ENCODE peak calls at places on chromosomes 1 and 21, in nine cellular contexts. V is DND-41; I is CD4-positive, CD25-positive, alpha-beta regulatory T cell; U is AG09309; C is breast epithelium; L is mesendoderm; H is CD8-positive, alpha-beta T cell; Q is neuronal stem cell; P is left ventricle myocardium inferior. F is an unnamed sample.

GRCh38 chr1:6440198-6441126 is 15.9 kb downstream of the ESPN start:
- DNase-seq in V (no peak), I (peak), U (no peak), C (no peak), L (peak), H (peak), Q (no peak), P (no peak), F (peak)

GRCh38 chr1:20399606-20400180 is 86.3 kb downstream of the CAMK2N1 start:
- DNase-seq in V (no peak), I (no peak), U (no peak), C (no peak), L (no peak), H (no peak), Q (no peak), P (no peak), F (no peak)

GRCh38 chr21:44448651-44449131 is 6.6 kb upstream of the LRRC3 start:
- DNase-seq in V (no peak), I (no peak), U (no peak), C (peak), L (no peak), H (no peak), Q (no peak), P (no peak), F (no peak)

GRCh38 chr1:94538243-94538827 is 3.2 kb downstream of the F3 start:
- DNase-seq in V (no peak), I (no peak), U (no peak), C (no peak), L (peak), H (no peak), Q (no peak), P (no peak), F (no peak)

GRCh38 chr21:44767834-44768831 is 33.5 kb downstream of the UBE2G2 start:
- DNase-seq in V (no peak), I (no peak), U (no peak), C (no peak), L (peak), H (no peak), Q (peak), P (no peak), F (no peak)

GRCh38 chr1:20847619-20848080 is 60.5 kb upstream of the HP1BP3 start:
- DNase-seq in V (no peak), I (no peak), U (no peak), C (no peak), L (no peak), H (no peak), Q (no peak), P (no peak), F (no peak)

GRCh38 chr1:223231011-223231572 is 88.0 kb upstream of the TLR5 start:
- DNase-seq in V (no peak), I (no peak), U (no peak), C (no peak), L (no peak), H (no peak), Q (no peak), P (no peak), F (no peak)

GRCh38 chr1:48943393-48943792 is 166.7 kb upstream of the BEND5 start:
- DNase-seq in V (no peak), I (no peak), U (no peak), C (no peak), L (no peak), H (no peak), Q (no peak), P (no peak), F (no peak)

GRCh38 chr1:83882906-83883305 is 116.0 kb downstream of the TTLL7 start:
- DNase-seq in V (no peak), I (no peak), U (no peak), C (no peak), L (peak), H (no peak), Q (no peak), P (no peak), F (peak)

GRCh38 chr1:210200090-210200736 is 32.4 kb upstream of the SERTAD4 start:
- DNase-seq in V (no peak), I (no peak), U (no peak), C (no peak), L (no peak), H (no peak), Q (no peak), P (no peak), F (no peak)

GRCh38 chr1:155884028-155884950 is 24.9 kb downstream of the SYT11 start:
- DNase-seq in V (no peak), I (no peak), U (no peak), C (no peak), L (no peak), H (no peak), Q (no peak), P (no peak), F (no peak)

GRCh38 chr1:235397733-235398132 is 30.5 kb downstream of the TBCE start:
- DNase-seq in V (no peak), I (no peak), U (peak), C (no peak), L (no peak), H (no peak), Q (no peak), P (no peak), F (no peak)

GRCh38 chr1:234280500-234280899 is 92.8 kb upstream of the COA6 start:
- DNase-seq in V (no peak), I (no peak), U (no peak), C (no peak), L (no peak), H (no peak), Q (no peak), P (no peak), F (no peak)

GRCh38 chr1:234899041-234899787 is 229.4 kb downstream of the TOMM20 start:
- DNase-seq in V (no peak), I (no peak), U (no peak), C (no peak), L (peak), H (no peak), Q (no peak), P (no peak), F (no peak)

GRCh38 chr1:16155537-16156410 is at the start of gene EPHA2:
- DNase-seq in V (no peak), I (no peak), U (no peak), C (peak), L (peak), H (no peak), Q (peak), P (peak), F (no peak)

GRCh38 chr1:110264430-110264829 is 54.3 kb downstream of the KCNC4 start:
- DNase-seq in V (no peak), I (no peak), U (no peak), C (no peak), L (no peak), H (no peak), Q (no peak), P (no peak), F (no peak)

GRCh38 chr1:166947398-166948043 is 27.8 kb downstream of the ILDR2 start:
- DNase-seq in V (no peak), I (no peak), U (no peak), C (no peak), L (peak), H (no peak), Q (peak), P (peak), F (no peak)

GRCh38 chr1:186655877-186656276 is 24.3 kb downstream of the PTGS2 start:
- DNase-seq in V (no peak), I (no peak), U (no peak), C (no peak), L (no peak), H (no peak), Q (no peak), P (no peak), F (no peak)

DNA sequence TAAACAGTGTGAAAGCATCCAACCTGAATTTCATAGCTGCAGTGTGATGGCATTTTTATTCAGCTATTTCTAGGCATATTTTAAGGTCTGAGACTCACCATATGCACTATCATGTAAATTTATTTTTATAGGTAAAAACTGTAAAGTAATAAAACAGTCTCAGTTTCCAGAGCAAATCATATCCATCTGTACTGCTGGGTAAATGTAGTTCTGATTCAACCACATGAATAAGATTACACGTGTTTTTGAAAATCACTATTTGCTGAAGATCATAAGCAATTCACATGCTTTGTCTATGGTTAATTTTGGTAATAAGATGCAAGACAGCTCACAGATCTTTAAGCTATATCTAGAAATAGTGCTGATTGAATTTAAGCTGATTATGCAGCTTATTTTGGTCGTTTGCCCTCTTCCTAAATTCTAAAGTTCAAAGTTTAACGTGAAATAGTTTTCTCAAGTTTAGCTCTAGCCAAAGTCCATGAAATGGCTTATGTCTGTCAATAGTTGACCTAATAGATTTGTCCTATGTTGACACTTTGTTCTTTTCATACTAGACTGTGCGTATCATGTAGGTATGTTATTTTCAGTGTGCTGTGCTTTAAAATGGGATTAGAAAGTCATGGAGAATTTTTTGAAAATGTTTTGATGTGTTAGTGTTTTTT is 489.0 kb downstream of the USP25 start:
- DNase-seq in V (no peak), I (no peak), U (no peak), C (no peak), L (no peak), H (no peak), Q (no peak), P (no peak), F (no peak)
- H3K4me3 ChIP-seq in V (no peak), I (no peak), U (no peak), C (no peak), L (no peak), H (no peak), Q (no peak), P (no peak), F (no peak)

GRCh38 chr1:161707503-161707902 is 474 bp downstream of the FCRLA start:
- DNase-seq in V (no peak), I (no peak), U (no peak), C (no peak), L (no peak), H (no peak), Q (no peak), P (no peak), F (no peak)

GRCh38 chr1:161705537-161705936 is 1.5 kb upstream of the FCRLA start:
- DNase-seq in V (no peak), I (no peak), U (no peak), C (no peak), L (no peak), H (no peak), Q (no peak), P (no peak), F (no peak)

GRCh38 chr1:161709373-161709772 is 2.3 kb downstream of the FCRLA start:
- DNase-seq in V (no peak), I (no peak), U (no peak), C (no peak), L (no peak), H (no peak), Q (no peak), P (no peak), F (no peak)

GRCh38 chr1:161706116-161706482 is 930 bp upstream of the FCRLA start:
- DNase-seq in V (no peak), I (no peak), U (peak), C (no peak), L (no peak), H (no peak), Q (no peak), P (no peak), F (no peak)

GRCh38 chr1:161706483-161707347 is at the start of gene FCRLA:
- DNase-seq in V (no peak), I (no peak), U (peak), C (no peak), L (no peak), H (no peak), Q (no peak), P (no peak), F (no peak)
- H3K4me3 ChIP-seq in V (no peak), I (no peak), U (no peak), C (no peak), L (no peak), H (no peak), Q (no peak), P (no peak), F (no peak)

GRCh38 chr21:46188226-46189212 is 4.3 kb upstream of the SPATC1L start:
- DNase-seq in V (no peak), I (no peak), U (no peak), C (peak), L (peak), H (no peak), Q (peak), P (peak), F (no peak)
- H3K4me3 ChIP-seq in V (no peak), I (no peak), U (no peak), C (no peak), L (no peak), H (no peak), Q (no peak), P (no peak), F (no peak)

GRCh38 chr1:25432749-25433388 is 2.2 kb downstream of the MACO1 start:
- DNase-seq in V (no peak), I (no peak), U (no peak), C (no peak), L (no peak), H (no peak), Q (no peak), P (no peak), F (no peak)

GRCh38 chr1:25432364-25432719 is 1.6 kb downstream of the MACO1 start:
- DNase-seq in V (no peak), I (no peak), U (no peak), C (no peak), L (no peak), H (no peak), Q (no peak), P (no peak), F (no peak)

GRCh38 chr1:25435315-25436103 is 4.8 kb downstream of the MACO1 start:
- DNase-seq in V (no peak), I (no peak), U (no peak), C (no peak), L (no peak), H (no peak), Q (no peak), P (no peak), F (no peak)

GRCh38 chr1:25431495-25432363 is 1.0 kb downstream of the MACO1 start:
- DNase-seq in V (no peak), I (no peak), U (no peak), C (no peak), L (no peak), H (no peak), Q (peak), P (peak), F (no peak)

GRCh38 chr1:25433389-25434186 is 2.9 kb downstream of the MACO1 start:
- DNase-seq in V (no peak), I (no peak), U (no peak), C (no peak), L (no peak), H (no peak), Q (no peak), P (no peak), F (no peak)
- H3K4me3 ChIP-seq in V (peak), I (peak), U (no peak), C (no peak), L (no peak), H (no peak), Q (no peak), P (peak), F (no peak)

DNA sequence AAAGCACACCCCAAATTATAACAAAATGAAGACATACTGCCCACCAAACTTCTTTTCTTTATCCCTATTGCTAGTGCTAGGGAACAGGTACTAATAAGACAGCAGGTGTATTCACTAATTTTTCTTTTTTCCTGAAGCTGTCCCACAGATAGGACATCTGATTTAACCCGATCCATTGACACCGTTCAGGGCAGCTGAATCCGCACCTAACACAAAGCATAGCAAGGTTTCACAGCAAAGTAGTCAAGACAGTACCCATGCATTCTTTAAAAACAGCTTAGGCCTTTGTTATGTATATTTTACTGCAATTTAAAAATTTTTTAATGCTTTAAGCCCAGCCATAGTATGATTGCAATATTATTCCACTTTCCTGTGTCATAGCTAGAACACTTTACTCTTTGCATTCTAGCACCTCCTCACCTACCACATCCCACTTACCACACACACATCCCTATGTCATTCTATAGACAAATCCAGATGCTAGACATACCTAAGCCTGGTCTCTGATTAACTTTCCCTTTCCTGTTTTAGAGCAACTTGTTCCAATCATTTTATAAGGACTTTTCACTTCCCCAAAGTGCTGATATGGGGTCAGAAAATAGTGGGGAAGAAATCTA is 40.4 kb downstream of the GATAD2B start:
- DNase-seq in V (no peak), I (no peak), U (no peak), C (no peak), L (no peak), H (no peak), Q (no peak), P (no peak), F (no peak)
- H3K4me3 ChIP-seq in V (no peak), I (peak), U (no peak), C (no peak), L (no peak), H (no peak), Q (no peak), P (no peak), F (no peak)

GRCh38 chr21:23886828-23887708 is 1720.2 kb downstream of the MRPL39 start:
- DNase-seq in V (no peak), I (no peak), U (no peak), C (no peak), L (no peak), H (no peak), Q (no peak), P (no peak), F (no peak)
- H3K4me3 ChIP-seq in V (peak), I (peak), U (no peak), C (no peak), L (no peak), H (peak), Q (peak), P (no peak), F (no peak)

GRCh38 chr1:39787468-39787867 is 1.2 kb downstream of the BMP8B start:
- DNase-seq in V (no peak), I (no peak), U (no peak), C (no peak), L (no peak), H (no peak), Q (no peak), P (no peak), F (no peak)

GRCh38 chr1:39788426-39788757 is 273 bp downstream of the BMP8B start:
- DNase-seq in V (no peak), I (no peak), U (no peak), C (no peak), L (no peak), H (no peak), Q (no peak), P (no peak), F (no peak)

GRCh38 chr1:39791838-39792237 is 3.2 kb upstream of the BMP8B start:
- DNase-seq in V (no peak), I (no peak), U (no peak), C (no peak), L (no peak), H (no peak), Q (no peak), P (no peak), F (no peak)

GRCh38 chr1:39788758-39789570 is at the start of gene BMP8B:
- DNase-seq in V (no peak), I (peak), U (no peak), C (no peak), L (peak), H (peak), Q (no peak), P (peak), F (no peak)

GRCh38 chr1:39789571-39790110 is 976 bp upstream of the BMP8B start:
- DNase-seq in V (no peak), I (no peak), U (no peak), C (no peak), L (peak), H (no peak), Q (no peak), P (no peak), F (no peak)
- H3K4me3 ChIP-seq in V (no peak), I (no peak), U (no peak), C (peak), L (no peak), H (peak), Q (peak), P (peak), F (peak)

GRCh38 chr1:84969489-84970250 is 27.2 kb downstream of the MCOLN2 start:
- DNase-seq in V (no peak), I (no peak), U (no peak), C (no peak), L (no peak), H (no peak), Q (no peak), P (no peak), F (no peak)

GRCh38 chr1:84971957-84972356 is 25.0 kb downstream of the MCOLN2 start:
- DNase-seq in V (no peak), I (no peak), U (no peak), C (no peak), L (no peak), H (no peak), Q (no peak), P (no peak), F (peak)

GRCh38 chr1:84973493-84974334 is 23.2 kb downstream of the MCOLN2 start:
- DNase-seq in V (no peak), I (no peak), U (no peak), C (no peak), L (peak), H (no peak), Q (no peak), P (no peak), F (no peak)

GRCh38 chr1:84972377-84972987 is 24.4 kb downstream of the MCOLN2 start:
- DNase-seq in V (no peak), I (no peak), U (no peak), C (no peak), L (no peak), H (no peak), Q (no peak), P (no peak), F (no peak)

DNA sequence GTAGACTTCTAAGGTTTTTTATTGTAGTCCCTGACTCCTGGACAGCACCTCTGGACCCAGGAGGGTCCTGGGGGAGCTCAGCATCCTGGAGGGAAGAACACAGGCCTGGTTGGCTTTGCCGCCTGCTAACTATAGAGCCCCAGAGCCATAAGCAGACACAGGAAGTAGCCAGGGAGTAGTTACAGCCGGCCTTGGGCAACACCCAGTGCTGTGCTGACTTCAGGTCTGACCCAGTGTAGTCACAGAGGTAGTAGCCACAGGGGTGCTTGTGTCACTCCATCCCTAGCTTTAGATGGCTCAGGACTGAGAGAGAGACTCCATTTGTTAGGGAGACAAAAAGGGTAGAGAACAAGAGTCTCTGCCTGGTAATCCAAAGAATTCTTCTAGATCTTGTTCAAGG is 21.9 kb downstream of the MCOLN2 start:
- DNase-seq in V (no peak), I (no peak), U (no peak), C (no peak), L (no peak), H (no peak), Q (no peak), P (no peak), F (no peak)
- H3K4me3 ChIP-seq in V (no peak), I (no peak), U (no peak), C (no peak), L (no peak), H (no peak), Q (no peak), P (no peak), F (no peak)

GRCh38 chr1:192977089-192977706 is 82.0 kb downstream of the UCHL5 start:
- DNase-seq in V (no peak), I (no peak), U (no peak), C (no peak), L (no peak), H (no peak), Q (no peak), P (no peak), F (no peak)
- H3K4me3 ChIP-seq in V (no peak), I (no peak), U (no peak), C (no peak), L (no peak), H (no peak), Q (no peak), P (no peak), F (no peak)

DNA sequence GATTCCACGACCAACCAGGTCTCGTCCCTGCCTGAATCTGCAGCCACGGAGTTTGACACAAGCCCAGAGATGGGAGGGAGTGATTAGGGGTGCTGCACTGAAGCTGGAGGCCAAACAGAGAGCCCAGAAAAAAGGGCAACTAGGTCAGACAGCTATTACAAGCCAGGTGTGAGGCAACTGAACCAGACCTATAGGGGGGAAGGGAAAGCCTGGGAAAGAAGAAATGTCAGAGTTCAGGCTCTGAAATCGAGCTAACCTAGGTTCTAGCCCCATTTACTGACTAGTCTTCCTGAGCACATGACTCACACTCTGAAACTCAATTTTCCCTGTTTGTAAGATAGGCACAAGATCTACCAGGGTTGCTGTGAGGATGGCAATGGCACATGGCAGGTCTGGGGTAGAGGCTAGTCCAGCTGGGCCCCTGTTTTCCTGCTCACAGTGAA is 1.7 kb downstream of the DHCR24 start:
- DNase-seq in V (no peak), I (no peak), U (no peak), C (no peak), L (no peak), H (no peak), Q (no peak), P (no peak), F (no peak)
- H3K4me3 ChIP-seq in V (peak), I (no peak), U (no peak), C (peak), L (peak), H (no peak), Q (peak), P (no peak), F (peak)

F was measured in Jurkat, Clone E6-1.